ENCODE peak calls at places on chromosomes 13 and 19, in eight cellular contexts. G, B, H, P, E, A, U and V are unnamed samples. For H3K9me3 and H3K4me1, the result is how much of the 10 kb centered on the place peaks cover.

GRCh38 chr13:94641432-94641941 is 39.8 kb downstream of the GPR180 start:
- DNase-seq in G (no peak), B (no peak), H (peak), P (no peak), E (no peak), A (peak), U (no peak), V (peak)

GRCh38 chr13:41588899-41589298 is 131.5 kb downstream of the RGCC start:
- DNase-seq in G (no peak), B (no peak), H (peak), P (no peak), E (no peak), A (peak), U (no peak), V (peak)

GRCh38 chr19:33406521-33407139 is 33.1 kb downstream of the CEBPG start:
- DNase-seq in G (no peak), B (peak), H (no peak), P (peak), E (peak), A (peak), U (peak), V (peak)

GRCh38 chr19:53600217-53600616 is 31.6 kb upstream of the DPRX start:
- DNase-seq in G (no peak), B (no peak), H (no peak), P (no peak), E (no peak), A (no peak), U (no peak), V (no peak)

GRCh38 chr13:51524846-51525566 is 59.3 kb upstream of the WDFY2 start:
- DNase-seq in G (no peak), B (no peak), H (peak), P (no peak), E (no peak), A (peak), U (no peak), V (peak)

GRCh38 chr19:15297416-15298224 is 34.7 kb downstream of the BRD4 start:
- DNase-seq in G (no peak), B (no peak), H (peak), P (no peak), E (no peak), A (peak), U (no peak), V (peak)

GRCh38 chr13:33108620-33109019 is 92.4 kb downstream of the KL start:
- DNase-seq in G (no peak), B (no peak), H (no peak), P (no peak), E (no peak), A (peak), U (no peak), V (peak)

GRCh38 chr19:8310342-8311055 is 2.3 kb upstream of the CD320 start:
- DNase-seq in G (no peak), B (no peak), H (no peak), P (peak), E (peak), A (no peak), U (no peak), V (no peak)

GRCh38 chr19:21568816-21569496 is 63.6 kb downstream of the ZNF429 start:
- DNase-seq in G (peak), B (peak), H (peak), P (peak), E (peak), A (peak), U (peak), V (peak)

GRCh38 chr19:46928951-46929350 is 68.2 kb downstream of the ARHGAP35 start:
- DNase-seq in G (no peak), B (no peak), H (no peak), P (no peak), E (no peak), A (no peak), U (no peak), V (no peak)

GRCh38 chr19:41934849-41935374 is 6.7 kb upstream of the ERFL start:
- DNase-seq in G (no peak), B (peak), H (no peak), P (peak), E (peak), A (no peak), U (peak), V (peak)

GRCh38 chr13:21310220-21310619 is 133.8 kb downstream of the MRPL57 start:
- DNase-seq in G (no peak), B (no peak), H (peak), P (no peak), E (no peak), A (peak), U (no peak), V (peak)

GRCh38 chr19:29484876-29485275 is 40.9 kb upstream of the VSTM2B start:
- DNase-seq in G (no peak), B (no peak), H (no peak), P (no peak), E (no peak), A (no peak), U (no peak), V (no peak)

GRCh38 chr19:41957838-41958366 is 1.2 kb downstream of the RABAC1 start:
- DNase-seq in G (no peak), B (peak), H (peak), P (peak), E (peak), A (peak), U (peak), V (peak)

GRCh38 chr19:17841810-17842662 is 5.7 kb downstream of the JAK3 start:
- DNase-seq in G (no peak), B (peak), H (peak), P (peak), E (peak), A (peak), U (peak), V (peak)

GRCh38 chr19:34733266-34733825 is 697 bp upstream of the ZNF181 start:
- DNase-seq in G (peak), B (no peak), H (no peak), P (peak), E (peak), A (no peak), U (peak), V (no peak)

GRCh38 chr19:46967578-46968018 is 52.0 kb upstream of the NPAS1 start:
- DNase-seq in G (no peak), B (peak), H (no peak), P (peak), E (no peak), A (no peak), U (peak), V (no peak)

GRCh38 chr13:44739539-44739938 is 163.4 kb upstream of the TSC22D1 start:
- DNase-seq in G (no peak), B (no peak), H (no peak), P (no peak), E (no peak), A (no peak), U (no peak), V (no peak)

GRCh38 chr19:12794196-12794921 is 3.1 kb downstream of the JUNB start:
- DNase-seq in G (no peak), B (no peak), H (no peak), P (no peak), E (no peak), A (no peak), U (no peak), V (no peak)

GRCh38 chr19:33910922-33911321 is 114.3 kb downstream of the KCTD15 start:
- DNase-seq in G (no peak), B (no peak), H (no peak), P (no peak), E (no peak), A (no peak), U (no peak), V (no peak)

GRCh38 chr19:1027953-1028902 is 1.8 kb downstream of the CNN2 start:
- DNase-seq in G (no peak), B (peak), H (peak), P (peak), E (peak), A (peak), U (peak), V (peak)

GRCh38 chr13:29589234-29589633 is 6.3 kb downstream of the SLC7A1 start:
- DNase-seq in G (no peak), B (no peak), H (peak), P (no peak), E (no peak), A (peak), U (no peak), V (peak)

GRCh38 chr19:19447536-19448237 is 42.2 kb downstream of the GATAD2A start:
- DNase-seq in G (no peak), B (no peak), H (no peak), P (no peak), E (no peak), A (no peak), U (no peak), V (no peak)

GRCh38 chr19:750640-751423 is at the start of gene MISP:
- DNase-seq in G (no peak), B (no peak), H (no peak), P (no peak), E (peak), A (no peak), U (no peak), V (no peak)

GRCh38 chr13:114230117-114230516 is 4.6 kb upstream of the CDC16 start:
- DNase-seq in G (no peak), B (no peak), H (peak), P (no peak), E (no peak), A (peak), U (no peak), V (no peak)

GRCh38 chr13:93881418-93881817 is 598.1 kb downstream of the DCT start:
- DNase-seq in G (no peak), B (no peak), H (peak), P (no peak), E (no peak), A (peak), U (no peak), V (no peak)

GRCh38 chr13:27789153-27789494 is 3.2 kb upstream of the GSX1 start:
- DNase-seq in G (no peak), B (no peak), H (no peak), P (no peak), E (no peak), A (no peak), U (no peak), V (no peak)

GRCh38 chr13:77516342-77516789 is 19.1 kb upstream of the SCEL start:
- DNase-seq in G (no peak), B (no peak), H (peak), P (no peak), E (no peak), A (peak), U (no peak), V (peak)

GRCh38 chr13:111368091-111368490 is 47.6 kb downstream of the TEX29 start:
- DNase-seq in G (no peak), B (no peak), H (no peak), P (no peak), E (no peak), A (no peak), U (no peak), V (no peak)

GRCh38 chr13:111912453-111912866 is 154.5 kb upstream of the SOX1 start:
- DNase-seq in G (no peak), B (no peak), H (no peak), P (no peak), E (no peak), A (no peak), U (no peak), V (no peak)

GRCh38 chr19:44552324-44552723 is 22.8 kb upstream of the CEACAM20 start:
- DNase-seq in G (no peak), B (peak), H (no peak), P (no peak), E (no peak), A (no peak), U (no peak), V (peak)

GRCh38 chr19:3851254-3852176 is 17.3 kb downstream of the ZFR2 start:
- DNase-seq in G (no peak), B (no peak), H (peak), P (no peak), E (no peak), A (peak), U (no peak), V (no peak)
- H3K9me3 ChIP-seq in G (under half), B (under half), H (under half), P (under half), E (under half), A (under half), U (under half), V (under half)

GRCh38 chr13:97246596-97246995 is 24.5 kb downstream of the MBNL2 start:
- DNase-seq in G (no peak), B (no peak), H (no peak), P (no peak), E (no peak), A (no peak), U (no peak), V (no peak)
- H3K4me1 ChIP-seq in G (half or more), B (half or more), H (under half), P (under half), E (half or more), A (under half), U (half or more), V (half or more)

GRCh38 chr19:23343434-23344010 is 51.7 kb downstream of the ZNF91 start:
- DNase-seq in G (no peak), B (no peak), H (peak), P (no peak), E (no peak), A (peak), U (no peak), V (no peak)
- H3K9me3 ChIP-seq in G (half or more), B (half or more), H (under half), P (under half), E (under half), A (under half), U (half or more), V (half or more)

DNA sequence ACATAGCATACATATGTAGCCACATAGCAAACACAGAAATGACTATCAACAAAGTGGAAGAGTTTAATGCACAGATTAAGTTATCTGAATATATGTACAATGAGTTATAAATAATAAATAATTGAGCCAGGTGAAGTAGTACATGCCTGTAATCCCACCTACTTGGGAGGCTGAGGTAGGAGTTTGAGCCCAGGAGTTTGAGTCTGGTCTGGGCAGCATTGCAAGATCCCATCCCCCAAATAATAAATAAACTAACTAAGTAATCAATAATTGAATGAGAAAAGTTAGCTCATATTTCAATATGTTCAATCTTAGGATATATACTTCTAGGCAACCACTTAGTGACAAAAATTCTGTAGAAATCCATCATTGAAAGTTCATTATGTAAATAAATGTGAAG is 1.7 kb downstream of the CARD8 start:
- DNase-seq in G (no peak), B (no peak), H (no peak), P (no peak), E (no peak), A (no peak), U (no peak), V (no peak)
- H3K4me1 ChIP-seq in G (under half), B (half or more), H (under half), P (under half), E (half or more), A (under half), U (half or more), V (under half)

GRCh38 chr19:51971624-51972023 is 15.0 kb downstream of the ZNF350 start:
- DNase-seq in G (no peak), B (no peak), H (peak), P (no peak), E (no peak), A (peak), U (no peak), V (no peak)
- H3K9me3 ChIP-seq in G (half or more), B (half or more), H (under half), P (under half), E (under half), A (under half), U (half or more), V (half or more)

GRCh38 chr13:40568246-40568645 is 98.2 kb downstream of the FOXO1 start:
- DNase-seq in G (no peak), B (no peak), H (no peak), P (no peak), E (no peak), A (no peak), U (no peak), V (no peak)
- H3K4me1 ChIP-seq in G (under half), B (half or more), H (under half), P (under half), E (under half), A (under half), U (half or more), V (half or more)

DNA sequence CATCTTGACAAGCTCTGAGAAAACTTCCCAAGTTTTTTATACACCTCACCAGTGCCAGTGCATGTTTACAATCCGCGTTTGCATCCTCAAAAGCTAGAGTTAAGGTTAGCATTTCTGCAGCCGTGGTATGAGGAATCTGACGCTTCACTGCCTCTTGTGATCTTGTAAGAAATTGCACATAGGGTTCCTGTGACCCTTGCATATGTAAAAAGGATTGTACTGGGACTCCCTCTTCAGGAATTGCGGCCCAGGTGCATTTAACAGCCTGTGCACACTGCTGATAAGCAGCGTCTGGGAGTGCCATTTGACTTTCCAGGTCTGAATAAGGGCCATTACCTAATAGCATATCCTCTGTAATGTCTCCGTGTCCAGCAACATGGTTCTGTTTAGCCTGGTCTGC is 15.3 kb downstream of the FPR3 start:
- DNase-seq in G (no peak), B (no peak), H (no peak), P (no peak), E (no peak), A (no peak), U (no peak), V (peak)
- H3K9me3 ChIP-seq in G (under half), B (under half), H (under half), P (under half), E (under half), A (under half), U (under half), V (under half)